ENCODE peak calls at places on chromosome 21, in six cellular contexts. P is cardiac fibroblast, X is fibroblast of the aortic adventitia, A is foreskin fibroblast, D is ovary, G is lung. F is an unnamed sample.

GRCh38 chr21:21631961-21632360 is 633.8 kb downstream of the NCAM2 start:
- DNase-seq in P (peak; percentile 24), X (peak; percentile 13), A (no peak), D (no peak), G (no peak), F (no peak)

GRCh38 chr21:15291621-15292266 is 226.9 kb upstream of the NRIP1 start:
- DNase-seq in P (no peak), X (no peak), A (no peak), D (no peak), G (no peak), F (no peak)

GRCh38 chr21:17775431-17776126 is 43.6 kb downstream of the C21orf91 start:
- DNase-seq in P (no peak), X (no peak), A (no peak), D (no peak), G (no peak), F (no peak)

GRCh38 chr21:22342855-22343254 is 1344.6 kb downstream of the NCAM2 start:
- DNase-seq in P (no peak), X (no peak), A (no peak), D (no peak), G (no peak), F (no peak)

GRCh38 chr21:34791776-34792503 is 123.1 kb downstream of the CLIC6 start:
- DNase-seq in P (no peak), X (no peak), A (no peak), D (no peak), G (no peak), F (no peak)

GRCh38 chr21:39094087-39094785 is 89.0 kb downstream of the PSMG1 start:
- DNase-seq in P (no peak), X (no peak), A (no peak), D (no peak), G (no peak), F (no peak)

GRCh38 chr21:38679531-38679930 is 126.2 kb upstream of the ETS2 start:
- DNase-seq in P (peak; percentile 72), X (peak; percentile 74), A (peak; percentile 23), D (no peak), G (no peak), F (no peak)

GRCh38 chr21:39430954-39431353 is 14.6 kb downstream of the LCA5L start:
- DNase-seq in P (no peak), X (no peak), A (no peak), D (no peak), G (no peak), F (no peak)

GRCh38 chr21:24259241-24259640 is 1348.0 kb downstream of the MRPL39 start:
- DNase-seq in P (no peak), X (no peak), A (no peak), D (no peak), G (no peak), F (no peak)

GRCh38 chr21:34612056-34612455 is 2.9 kb downstream of the RCAN1 start:
- DNase-seq in P (no peak), X (no peak), A (no peak), D (no peak), G (no peak), F (no peak)

GRCh38 chr21:38811257-38811656 is 5.5 kb downstream of the ETS2 start:
- DNase-seq in P (peak; percentile 75), X (peak; percentile 88), A (peak; percentile 90), D (no peak), G (no peak), F (peak; percentile 65)

GRCh38 chr21:39908265-39908923 is 41.2 kb downstream of the PCP4 start:
- DNase-seq in P (no peak), X (no peak), A (no peak), D (no peak), G (no peak), F (no peak)

GRCh38 chr21:35236090-35236489 is 187.0 kb upstream of the RUNX1 start:
- DNase-seq in P (no peak), X (no peak), A (no peak), D (no peak), G (no peak), F (no peak)

GRCh38 chr21:14554948-14555347 is 8.8 kb upstream of the SAMSN1 start:
- DNase-seq in P (no peak), X (peak; percentile 23), A (no peak), D (no peak), G (no peak), F (no peak)

DNA sequence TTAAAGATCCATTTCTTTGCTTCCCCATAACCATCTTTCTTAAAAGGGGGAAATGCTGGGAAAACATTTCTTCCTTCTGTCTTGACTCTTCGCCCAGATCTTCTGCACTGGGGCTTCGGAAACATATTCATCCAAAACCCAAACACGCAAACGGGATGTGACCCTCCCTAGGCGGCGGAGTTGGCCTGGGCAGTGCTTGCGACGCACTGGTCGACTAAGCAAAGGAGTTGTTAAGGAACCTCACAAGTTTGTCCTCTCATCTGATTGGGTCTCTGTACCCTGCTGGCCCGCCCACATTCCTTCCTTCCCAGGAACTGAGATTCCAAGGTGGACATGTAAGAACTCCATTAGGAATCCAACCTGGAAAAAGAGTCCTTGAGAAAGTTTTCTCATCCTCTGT is 2.5 kb downstream of the ADAMTS5 start:
- DNase-seq in P (peak; percentile 26), X (peak; percentile 91), A (peak; percentile 64), D (peak; percentile 84), G (peak; percentile 32), F (no peak)
- H3K4me3 ChIP-seq in P (no peak overlapping the region), X (peak overlapping the region; percentile 76), A (peak overlapping the region; percentile 61), D (peak overlapping the region; percentile 67), G (no peak overlapping the region), F (no peak overlapping the region)

GRCh38 chr21:36516271-36516670 is 36.3 kb upstream of the CLDN14 start:
- DNase-seq in P (no peak), X (no peak), A (no peak), D (no peak), G (no peak), F (no peak)

GRCh38 chr21:36512971-36513370 is 33.0 kb upstream of the CLDN14 start:
- DNase-seq in P (no peak), X (no peak), A (no peak), D (no peak), G (no peak), F (no peak)

GRCh38 chr21:36511484-36512227 is 31.7 kb upstream of the CLDN14 start:
- DNase-seq in P (peak; percentile 19), X (peak; percentile 46), A (peak; percentile 12), D (no peak), G (no peak), F (no peak)

GRCh38 chr21:36510911-36511310 is 31.0 kb upstream of the CLDN14 start:
- DNase-seq in P (no peak), X (no peak), A (no peak), D (no peak), G (no peak), F (no peak)

GRCh38 chr21:36513430-36513829 is 33.5 kb upstream of the CLDN14 start:
- DNase-seq in P (no peak), X (no peak), A (no peak), D (no peak), G (no peak), F (no peak)
- H3K4me3 ChIP-seq in P (no peak overlapping the region), X (no peak overlapping the region), A (no peak overlapping the region), D (no peak overlapping the region), G (no peak overlapping the region), F (no peak overlapping the region)

GRCh38 chr21:25970254-25970930 is 200.2 kb downstream of the APP start:
- DNase-seq in P (peak; percentile 44), X (no peak), A (no peak), D (no peak), G (no peak), F (no peak)

GRCh38 chr21:25964009-25964408 is 206.6 kb downstream of the APP start:
- DNase-seq in P (no peak), X (no peak), A (no peak), D (no peak), G (no peak), F (no peak)

GRCh38 chr21:25964926-25965325 is 205.6 kb downstream of the APP start:
- DNase-seq in P (no peak), X (no peak), A (no peak), D (no peak), G (no peak), F (no peak)

GRCh38 chr21:25966308-25966707 is 204.3 kb downstream of the APP start:
- DNase-seq in P (no peak), X (no peak), A (no peak), D (no peak), G (no peak), F (no peak)

GRCh38 chr21:25967566-25968438 is 202.8 kb downstream of the APP start:
- DNase-seq in P (peak; percentile 49), X (peak; percentile 24), A (no peak), D (no peak), G (no peak), F (no peak)
- H3K4me3 ChIP-seq in P (no peak overlapping the region), X (no peak overlapping the region), A (no peak overlapping the region), D (no peak overlapping the region), G (no peak overlapping the region), F (no peak overlapping the region)

GRCh38 chr21:33229099-33229775 is 501 bp upstream of the IFNAR2 start:
- DNase-seq in P (no peak), X (no peak), A (no peak), D (no peak), G (no peak), F (no peak)
- H3K4me3 ChIP-seq in P (peak overlapping the region; percentile 49), X (peak overlapping the region; percentile 57), A (peak overlapping the region; percentile 89), D (peak overlapping the region; percentile 76), G (no peak overlapping the region), F (peak overlapping the region; percentile 72)

DNA sequence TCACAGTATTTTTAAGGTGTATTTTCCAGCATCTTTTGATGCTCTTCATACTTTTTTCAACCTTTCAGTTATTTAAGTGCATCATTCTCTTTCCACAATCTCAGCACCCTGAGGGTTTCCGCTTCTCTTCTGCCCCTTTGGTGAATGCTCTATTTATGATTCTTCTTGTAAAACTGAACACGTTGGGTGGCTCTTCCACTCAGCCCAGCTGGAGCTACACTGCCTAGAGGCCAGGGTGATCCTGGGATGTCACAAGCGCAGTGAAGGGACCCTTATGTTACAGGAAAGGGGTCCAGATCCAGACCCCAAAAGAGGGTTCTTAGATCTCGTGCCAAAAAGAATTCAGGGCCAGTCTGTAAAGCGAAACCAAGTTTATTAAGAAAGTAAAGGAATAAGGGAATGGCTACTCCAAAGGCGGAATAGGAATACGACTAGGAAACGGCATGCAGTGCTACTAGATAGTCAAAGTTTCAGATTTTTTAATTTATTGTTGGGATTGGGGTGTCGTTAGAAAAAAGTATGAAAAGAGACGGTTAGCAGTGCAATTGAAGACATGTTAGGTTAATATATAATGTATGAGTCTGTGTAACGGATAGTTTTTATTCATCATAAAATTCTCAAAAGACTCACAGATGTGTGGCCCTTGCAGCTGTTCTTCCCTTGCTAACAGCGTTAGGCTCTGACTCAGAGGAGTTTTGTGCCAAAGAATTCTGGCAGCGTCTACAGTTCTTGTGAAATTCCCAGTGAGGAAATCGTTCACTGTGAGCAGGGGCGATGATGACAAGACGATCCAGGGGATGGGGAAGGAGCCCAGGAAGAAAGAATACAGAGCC is 14.4 kb upstream of the ERVH48-1 start:
- DNase-seq in P (peak; percentile 97), X (peak; percentile 99), A (peak; percentile 94), D (peak; percentile 74), G (peak; percentile 84), F (no peak)
- H3K4me3 ChIP-seq in P (peak overlapping the region; percentile 11), X (peak overlapping the region; percentile 46), A (peak overlapping the region; percentile 46), D (peak overlapping the region; percentile 11), G (no peak overlapping the region), F (no peak overlapping the region)